ENCODE peak calls at places on chromosome 2, in six cellular contexts. L is heart left ventricle, W is GM10248, J is lower lobe of right lung, Z is choroid plexus epithelial cell, Q is progenitor cell of endocrine pancreas. O is an unnamed sample.
A peak's percentile ranks its signal among the peaks of the same experiment; 100 is the strongest.

GRCh38 chr2:219443016-219443696 is 8.5 kb downstream of the SPEG start:
- DNase-seq in L (peak; percentile 16), W (no peak), J (no peak), Z (no peak), Q (no peak), O (no peak)

GRCh38 chr2:135238651-135239050 is 186.6 kb downstream of the RAB3GAP1 start:
- DNase-seq in L (no peak), W (no peak), J (no peak), Z (no peak), Q (no peak), O (no peak)

GRCh38 chr2:157782057-157782845 is 93.9 kb downstream of the ACVR1 start:
- DNase-seq in L (no peak), W (no peak), J (no peak), Z (peak; percentile 55), Q (no peak), O (no peak)

GRCh38 chr2:123644053-123644452 is 381.0 kb upstream of the CNTNAP5 start:
- DNase-seq in L (no peak), W (no peak), J (no peak), Z (no peak), Q (no peak), O (no peak)

GRCh38 chr2:114331934-114332333 is 110.5 kb upstream of the DPP10 start:
- DNase-seq in L (no peak), W (no peak), J (no peak), Z (no peak), Q (no peak), O (no peak)

GRCh38 chr2:202051499-202052161 is 18.0 kb downstream of the FZD7 start:
- DNase-seq in L (no peak), W (no peak), J (no peak), Z (peak; percentile 30), Q (no peak), O (peak; percentile 72)

GRCh38 chr2:41853427-41854191 is 194.2 kb upstream of the PKDCC start:
- DNase-seq in L (no peak), W (no peak), J (no peak), Z (peak; percentile 73), Q (peak; percentile 39), O (no peak)

GRCh38 chr2:108330971-108331370 is 42.3 kb downstream of the SULT1C2 start:
- DNase-seq in L (no peak), W (no peak), J (no peak), Z (peak; percentile 75), Q (no peak), O (no peak)

GRCh38 chr2:226898925-226899324 is 63.1 kb downstream of the RHBDD1 start:
- DNase-seq in L (no peak), W (no peak), J (no peak), Z (no peak), Q (no peak), O (no peak)

DNA sequence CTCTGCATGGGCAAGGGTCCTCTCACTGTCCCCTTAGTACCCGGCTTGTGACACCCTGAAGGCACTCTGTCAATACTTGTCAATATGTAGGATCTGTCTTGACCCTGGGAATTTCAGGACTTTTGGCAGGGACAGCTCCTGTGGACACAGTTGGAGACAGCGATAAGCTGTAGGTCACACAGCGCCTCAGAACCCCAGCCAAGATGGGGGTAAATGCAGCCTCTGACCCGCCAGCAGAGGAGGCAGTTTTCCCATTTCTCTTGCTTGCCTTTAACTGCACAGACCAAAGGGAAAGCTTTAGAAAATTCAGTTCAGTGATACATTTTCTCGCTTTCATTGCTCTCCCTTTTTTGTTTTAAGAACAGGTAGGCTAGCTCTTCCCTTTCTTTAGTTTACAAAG is 54.8 kb upstream of the KLHL29 start:
- DNase-seq in L (no peak), W (peak; percentile 29), J (no peak), Z (peak; percentile 12), Q (peak; percentile 33), O (no peak)
- TF ChIP-seq CTCF in L (no peak), W (peak; percentile 12), J (no peak), Z (no peak), Q (peak; percentile 40), O (peak; percentile 7)

GRCh38 chr2:12433641-12433990 is 283.1 kb upstream of the TRIB2 start:
- DNase-seq in L (no peak), W (no peak), J (no peak), Z (no peak), Q (no peak), O (no peak)
- TF ChIP-seq CTCF in L (no peak), W (peak; percentile 38), J (no peak), Z (no peak), Q (no peak), O (no peak)

GRCh38 chr2:230322561-230323384 is 4.2 kb upstream of the SP140L start:
- DNase-seq in L (no peak), W (no peak), J (no peak), Z (no peak), Q (no peak), O (no peak)

GRCh38 chr2:230321031-230321430 is 6.0 kb upstream of the SP140L start:
- DNase-seq in L (no peak), W (no peak), J (no peak), Z (no peak), Q (no peak), O (no peak)

GRCh38 chr2:230325316-230326243 is 1.4 kb upstream of the SP140L start:
- DNase-seq in L (no peak), W (no peak), J (no peak), Z (no peak), Q (no peak), O (no peak)

GRCh38 chr2:230324503-230324902 is 2.5 kb upstream of the SP140L start:
- DNase-seq in L (no peak), W (no peak), J (no peak), Z (no peak), Q (no peak), O (no peak)

GRCh38 chr2:230323385-230324106 is 3.4 kb upstream of the SP140L start:
- DNase-seq in L (no peak), W (no peak), J (no peak), Z (no peak), Q (no peak), O (no peak)
- TF ChIP-seq CTCF in L (no peak), W (no peak), J (no peak), Z (no peak), Q (no peak), O (peak; percentile 7)

GRCh38 chr2:225117061-225117716 is 74.9 kb upstream of the DOCK10 start:
- DNase-seq in L (no peak), W (no peak), J (no peak), Z (no peak), Q (no peak), O (no peak)

GRCh38 chr2:225124311-225124832 is 82.1 kb upstream of the DOCK10 start:
- DNase-seq in L (no peak), W (no peak), J (no peak), Z (no peak), Q (no peak), O (no peak)

GRCh38 chr2:225122007-225122406 is 79.7 kb upstream of the DOCK10 start:
- DNase-seq in L (no peak), W (no peak), J (no peak), Z (no peak), Q (no peak), O (no peak)

GRCh38 chr2:225120175-225120574 is 77.9 kb upstream of the DOCK10 start:
- DNase-seq in L (no peak), W (no peak), J (no peak), Z (no peak), Q (no peak), O (no peak)

GRCh38 chr2:225122582-225123486 is 80.6 kb upstream of the DOCK10 start:
- DNase-seq in L (no peak), W (peak; percentile 15), J (no peak), Z (peak; percentile 57), Q (no peak), O (no peak)
- TF ChIP-seq CTCF in L (peak; percentile 37), W (peak; percentile 66), J (peak; percentile 41), Z (peak; percentile 69), Q (peak; percentile 70), O (peak; percentile 60)

GRCh38 chr2:47313728-47314127 is 89.2 kb upstream of the MSH2 start:
- DNase-seq in L (no peak), W (no peak), J (no peak), Z (no peak), Q (no peak), O (no peak)
- TF ChIP-seq CTCF in L (no peak), W (peak; percentile 13), J (no peak), Z (peak; percentile 45), Q (no peak), O (no peak)

DNA sequence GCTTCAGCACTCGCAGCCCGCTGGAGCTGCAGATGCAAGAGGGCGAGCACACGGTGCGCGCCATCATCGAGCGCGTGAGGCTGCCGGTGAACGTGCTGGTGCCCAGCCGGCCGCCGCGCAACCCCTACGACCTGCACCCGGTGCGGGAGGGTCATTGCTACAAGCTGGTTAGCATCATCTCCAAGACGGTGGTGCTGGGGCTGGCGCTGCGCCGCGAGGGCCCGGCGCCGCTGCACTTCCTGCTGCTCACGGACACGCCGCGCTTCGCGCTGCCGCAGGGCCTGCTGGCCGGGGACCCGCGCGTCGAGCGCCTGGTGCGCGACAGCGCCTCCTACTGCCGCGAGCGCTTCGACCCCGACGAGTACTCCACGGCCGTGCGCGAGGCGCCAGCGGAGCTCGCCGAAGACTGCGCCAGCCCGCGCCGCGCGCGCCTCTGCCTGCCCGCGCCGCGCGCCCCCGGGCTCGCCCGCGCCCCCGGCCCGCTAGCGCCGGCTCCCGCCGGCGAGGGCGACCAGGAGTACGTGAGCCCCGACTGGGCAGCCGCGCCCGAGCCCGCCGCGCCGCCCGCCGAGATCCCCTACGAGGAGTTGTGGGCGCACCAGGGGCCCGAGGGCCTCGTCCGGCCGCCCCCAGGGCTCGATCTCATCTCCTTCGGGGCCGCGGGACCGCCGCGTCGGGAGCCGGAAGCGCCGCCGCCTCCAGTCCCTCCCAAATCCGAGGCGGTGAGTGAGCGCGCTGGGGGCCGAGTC is 11.8 kb downstream of the GAREM2 start:
- DNase-seq in L (peak; percentile 88), W (peak; percentile 90), J (peak; percentile 92), Z (peak; percentile 88), Q (peak; percentile 73), O (peak; percentile 60)
- TF ChIP-seq CTCF in L (peak; percentile 55), W (peak; percentile 76), J (peak; percentile 58), Z (peak; percentile 52), Q (peak; percentile 69), O (peak; percentile 50)

DNA sequence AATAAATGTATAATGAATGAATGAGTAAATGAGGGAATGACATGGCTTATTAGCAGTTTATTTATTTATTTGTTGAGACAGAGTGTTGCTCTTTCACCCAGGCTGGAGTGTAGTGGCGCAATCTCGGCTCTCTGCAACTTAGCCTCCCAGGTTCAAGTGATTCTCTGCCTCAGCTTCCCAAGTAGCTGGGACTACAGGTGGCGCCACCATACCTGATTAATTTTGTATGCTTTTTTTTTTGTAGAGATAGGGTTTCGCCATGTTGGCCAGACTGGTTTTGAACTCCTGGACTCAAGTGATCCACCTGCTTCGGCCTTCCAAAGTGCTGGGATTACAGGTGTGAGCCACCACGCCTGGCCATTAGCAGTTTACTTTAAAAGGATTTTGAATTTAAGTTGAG is 100.3 kb upstream of the CAVIN2 start:
- DNase-seq in L (no peak), W (no peak), J (no peak), Z (no peak), Q (no peak), O (no peak)
- TF ChIP-seq CTCF in L (no peak), W (no peak), J (no peak), Z (no peak), Q (no peak), O (no peak)

GRCh38 chr2:3179208-3179607 is 198.4 kb downstream of the EIPR1 start:
- DNase-seq in L (no peak), W (no peak), J (no peak), Z (no peak), Q (no peak), O (no peak)
- TF ChIP-seq CTCF in L (no peak), W (peak; percentile 15), J (no peak), Z (peak; percentile 37), Q (peak; percentile 21), O (no peak)

O was measured in AG09319.